ENCODE peak calls at places on chromosome 22, in six cellular contexts. One of them, this sample, is unnamed.

GRCh38 chr22:41574847-41575381 is 14.1 kb downstream of the CSDC2 start:
- DNase-seq in A549: no peak
- DNase-seq in endothelial cell of umbilical vein: no peak
- DNase-seq in SK-N-SH: no peak
- DNase-seq in WTC11: no peak
- DNase-seq in H1: no peak
- DNase-seq in this sample: no peak

GRCh38 chr22:21009638-21010425 is 5.1 kb upstream of the P2RX6 start:
- DNase-seq in A549: peak
- DNase-seq in endothelial cell of umbilical vein: peak
- DNase-seq in SK-N-SH: no peak
- DNase-seq in WTC11: peak
- DNase-seq in H1: peak
- DNase-seq in this sample: peak

GRCh38 chr22:32587449-32587848 is 112.8 kb downstream of the FBXO7 start:
- DNase-seq in A549: peak
- DNase-seq in endothelial cell of umbilical vein: no peak
- DNase-seq in SK-N-SH: no peak
- DNase-seq in WTC11: no peak
- DNase-seq in H1: no peak
- DNase-seq in this sample: no peak

GRCh38 chr22:36816635-36817428 is at the start of gene PVALB:
- DNase-seq in A549: no peak
- DNase-seq in endothelial cell of umbilical vein: peak
- DNase-seq in SK-N-SH: peak
- DNase-seq in WTC11: peak
- DNase-seq in H1: peak
- DNase-seq in this sample: no peak

GRCh38 chr22:25777870-25778269 is 35.9 kb downstream of the MYO18B start:
- DNase-seq in A549: peak
- DNase-seq in endothelial cell of umbilical vein: peak
- DNase-seq in SK-N-SH: peak
- DNase-seq in WTC11: no peak
- DNase-seq in H1: no peak
- DNase-seq in this sample: peak

GRCh38 chr22:48744967-48745841 is 1082.5 kb downstream of the BRD1 start:
- DNase-seq in A549: no peak
- DNase-seq in endothelial cell of umbilical vein: no peak
- DNase-seq in SK-N-SH: no peak
- DNase-seq in WTC11: no peak
- DNase-seq in H1: peak
- DNase-seq in this sample: no peak

GRCh38 chr22:29043906-29044575 is 17.6 kb downstream of the C22orf31 start:
- DNase-seq in A549: no peak
- DNase-seq in endothelial cell of umbilical vein: peak
- DNase-seq in SK-N-SH: no peak
- DNase-seq in WTC11: no peak
- DNase-seq in H1: no peak
- DNase-seq in this sample: no peak

GRCh38 chr22:23251445-23252093 is 71.3 kb downstream of the BCR start:
- DNase-seq in A549: peak
- DNase-seq in endothelial cell of umbilical vein: no peak
- DNase-seq in SK-N-SH: no peak
- DNase-seq in WTC11: no peak
- DNase-seq in H1: no peak
- DNase-seq in this sample: peak

GRCh38 chr22:41382098-41382578 is 396 bp downstream of the TEF start:
- DNase-seq in A549: peak
- DNase-seq in endothelial cell of umbilical vein: no peak
- DNase-seq in SK-N-SH: peak
- DNase-seq in WTC11: peak
- DNase-seq in H1: no peak
- DNase-seq in this sample: no peak

GRCh38 chr22:48844096-48844675 is 983.5 kb downstream of the BRD1 start:
- DNase-seq in A549: no peak
- DNase-seq in endothelial cell of umbilical vein: no peak
- DNase-seq in SK-N-SH: no peak
- DNase-seq in WTC11: no peak
- DNase-seq in H1: no peak
- DNase-seq in this sample: no peak

GRCh38 chr22:25746012-25746373 is 4.0 kb downstream of the MYO18B start:
- DNase-seq in A549: no peak
- DNase-seq in endothelial cell of umbilical vein: peak
- DNase-seq in SK-N-SH: peak
- DNase-seq in WTC11: no peak
- DNase-seq in H1: no peak
- DNase-seq in this sample: no peak

GRCh38 chr22:21080435-21081137 is 34.8 kb downstream of the LRRC74B start:
- DNase-seq in A549: no peak
- DNase-seq in endothelial cell of umbilical vein: no peak
- DNase-seq in SK-N-SH: no peak
- DNase-seq in WTC11: no peak
- DNase-seq in H1: no peak
- DNase-seq in this sample: no peak

GRCh38 chr22:32855023-32855756 is 53.7 kb downstream of the TIMP3 start:
- DNase-seq in A549: no peak
- DNase-seq in endothelial cell of umbilical vein: no peak
- DNase-seq in SK-N-SH: no peak
- DNase-seq in WTC11: no peak
- DNase-seq in H1: no peak
- DNase-seq in this sample: no peak

GRCh38 chr22:49754674-49755590 is 72.7 kb downstream of the BRD1 start:
- DNase-seq in A549: no peak
- DNase-seq in endothelial cell of umbilical vein: no peak
- DNase-seq in SK-N-SH: peak
- DNase-seq in WTC11: no peak
- DNase-seq in H1: no peak
- DNase-seq in this sample: no peak

GRCh38 chr22:44033689-44034088 is 9.6 kb downstream of the PARVB start:
- DNase-seq in A549: no peak
- DNase-seq in endothelial cell of umbilical vein: no peak
- DNase-seq in SK-N-SH: no peak
- DNase-seq in WTC11: no peak
- DNase-seq in H1: no peak
- DNase-seq in this sample: no peak

GRCh38 chr22:48404004-48404403 is 1423.7 kb downstream of the BRD1 start:
- DNase-seq in A549: no peak
- DNase-seq in endothelial cell of umbilical vein: no peak
- DNase-seq in SK-N-SH: no peak
- DNase-seq in WTC11: no peak
- DNase-seq in H1: no peak
- DNase-seq in this sample: no peak

GRCh38 chr22:23754980-23755636 is 883 bp upstream of the VPREB3 start:
- DNase-seq in A549: no peak
- DNase-seq in endothelial cell of umbilical vein: peak
- DNase-seq in SK-N-SH: no peak
- DNase-seq in WTC11: no peak
- DNase-seq in H1: no peak
- DNase-seq in this sample: no peak

GRCh38 chr22:42814616-42815015 is 42.5 kb downstream of the ARFGAP3 start:
- DNase-seq in A549: no peak
- DNase-seq in endothelial cell of umbilical vein: no peak
- DNase-seq in SK-N-SH: no peak
- DNase-seq in WTC11: no peak
- DNase-seq in H1: peak
- DNase-seq in this sample: no peak

GRCh38 chr22:42813501-42813900 is 43.6 kb downstream of the ARFGAP3 start:
- DNase-seq in A549: no peak
- DNase-seq in endothelial cell of umbilical vein: no peak
- DNase-seq in SK-N-SH: no peak
- DNase-seq in WTC11: no peak
- DNase-seq in H1: peak
- DNase-seq in this sample: no peak

GRCh38 chr22:42811510-42811909 is 45.6 kb downstream of the ARFGAP3 start:
- DNase-seq in A549: no peak
- DNase-seq in endothelial cell of umbilical vein: no peak
- DNase-seq in SK-N-SH: no peak
- DNase-seq in WTC11: no peak
- DNase-seq in H1: peak
- DNase-seq in this sample: no peak

GRCh38 chr22:42816339-42816738 is 40.7 kb downstream of the ARFGAP3 start:
- DNase-seq in A549: no peak
- DNase-seq in endothelial cell of umbilical vein: no peak
- DNase-seq in SK-N-SH: no peak
- DNase-seq in WTC11: no peak
- DNase-seq in H1: peak
- DNase-seq in this sample: no peak

GRCh38 chr22:42814215-42814614 is 42.9 kb downstream of the ARFGAP3 start:
- DNase-seq in A549: no peak
- DNase-seq in endothelial cell of umbilical vein: peak
- DNase-seq in SK-N-SH: no peak
- DNase-seq in WTC11: no peak
- DNase-seq in H1: no peak
- DNase-seq in this sample: peak
- TF ChIP-seq MAX in A549: no peak
- TF ChIP-seq MAX in endothelial cell of umbilical vein: no peak
- TF ChIP-seq MAX in SK-N-SH: no peak
- TF ChIP-seq MAX in WTC11: no peak
- TF ChIP-seq MAX in H1: no peak
- TF ChIP-seq MAX in this sample: no peak

GRCh38 chr22:19520566-19521305 is 3.5 kb downstream of the CLDN5 start:
- DNase-seq in A549: no peak
- DNase-seq in endothelial cell of umbilical vein: no peak
- DNase-seq in SK-N-SH: no peak
- DNase-seq in WTC11: no peak
- DNase-seq in H1: no peak
- DNase-seq in this sample: no peak
- TF ChIP-seq MAX in A549: no peak
- TF ChIP-seq MAX in endothelial cell of umbilical vein: no peak
- TF ChIP-seq MAX in SK-N-SH: no peak
- TF ChIP-seq MAX in WTC11: no peak
- TF ChIP-seq MAX in H1: no peak
- TF ChIP-seq MAX in this sample: no peak

DNA sequence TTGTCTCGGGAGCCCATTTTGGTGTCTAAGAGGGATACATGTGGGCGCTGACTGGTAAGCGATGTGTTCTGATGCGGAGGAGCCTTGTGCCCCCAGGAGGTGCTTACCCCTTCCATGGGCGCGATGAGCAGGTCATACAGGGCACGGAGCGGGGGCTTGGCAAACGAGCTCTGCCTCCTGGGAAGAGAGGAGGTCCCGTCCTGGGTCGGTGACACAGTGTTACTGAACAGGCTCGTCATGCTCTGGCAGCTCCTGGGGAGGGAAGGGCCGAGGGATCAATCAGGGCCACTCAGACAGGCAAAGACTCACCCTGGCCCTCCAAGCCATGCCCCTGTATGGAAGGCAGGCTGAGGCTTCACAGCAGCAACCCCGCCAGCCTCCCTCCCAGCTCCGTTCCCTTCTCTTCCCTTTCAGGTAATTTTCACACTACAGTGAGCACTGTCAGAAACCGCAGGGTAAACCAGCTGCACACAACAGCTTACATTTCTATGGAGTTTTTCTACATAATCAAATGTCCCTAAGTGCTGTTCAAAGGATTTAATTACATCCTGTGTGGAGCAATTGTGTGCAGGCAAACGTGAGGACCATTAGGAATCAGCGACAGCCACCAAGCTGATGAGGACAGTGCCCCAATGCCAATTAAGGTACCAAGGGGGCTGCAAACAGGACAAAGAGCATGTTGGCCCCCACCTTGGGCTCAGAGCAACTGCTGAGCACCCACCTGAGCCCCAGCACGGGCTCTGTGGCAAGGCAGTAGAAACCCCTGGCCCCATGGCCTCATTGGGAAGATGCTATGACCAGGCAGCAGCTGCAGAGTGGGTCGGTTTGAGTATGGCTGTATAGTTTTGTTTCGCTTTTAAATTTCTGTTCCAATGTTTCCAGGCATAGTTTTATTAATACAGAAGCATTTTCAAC is 95.3 kb upstream of the PITPNB start:
- DNase-seq in A549: no peak
- DNase-seq in endothelial cell of umbilical vein: no peak
- DNase-seq in SK-N-SH: no peak
- DNase-seq in WTC11: peak
- DNase-seq in H1: no peak
- DNase-seq in this sample: no peak
- TF ChIP-seq MAX in A549: no peak
- TF ChIP-seq MAX in endothelial cell of umbilical vein: no peak
- TF ChIP-seq MAX in SK-N-SH: no peak
- TF ChIP-seq MAX in WTC11: no peak
- TF ChIP-seq MAX in H1: no peak
- TF ChIP-seq MAX in this sample: no peak

GRCh38 chr22:38554281-38554680 is 15.7 kb downstream of the DMC1 start:
- DNase-seq in A549: no peak
- DNase-seq in endothelial cell of umbilical vein: no peak
- DNase-seq in SK-N-SH: no peak
- DNase-seq in WTC11: no peak
- DNase-seq in H1: no peak
- DNase-seq in this sample: no peak
- TF ChIP-seq MAX in A549: no peak
- TF ChIP-seq MAX in endothelial cell of umbilical vein: no peak
- TF ChIP-seq MAX in SK-N-SH: no peak
- TF ChIP-seq MAX in WTC11: no peak
- TF ChIP-seq MAX in H1: no peak
- TF ChIP-seq MAX in this sample: no peak

GRCh38 chr22:46077669-46078099 is 72.6 kb upstream of the PPARA start:
- DNase-seq in A549: no peak
- DNase-seq in endothelial cell of umbilical vein: no peak
- DNase-seq in SK-N-SH: no peak
- DNase-seq in WTC11: peak
- DNase-seq in H1: no peak
- DNase-seq in this sample: no peak

GRCh38 chr22:46076651-46077339 is 73.5 kb upstream of the PPARA start:
- DNase-seq in A549: peak
- DNase-seq in endothelial cell of umbilical vein: no peak
- DNase-seq in SK-N-SH: no peak
- DNase-seq in WTC11: peak
- DNase-seq in H1: no peak
- DNase-seq in this sample: no peak

GRCh38 chr22:46074771-46075551 is 75.4 kb upstream of the PPARA start:
- DNase-seq in A549: no peak
- DNase-seq in endothelial cell of umbilical vein: no peak
- DNase-seq in SK-N-SH: no peak
- DNase-seq in WTC11: no peak
- DNase-seq in H1: no peak
- DNase-seq in this sample: no peak

GRCh38 chr22:46073683-46074504 is 76.4 kb upstream of the PPARA start:
- DNase-seq in A549: no peak
- DNase-seq in endothelial cell of umbilical vein: peak
- DNase-seq in SK-N-SH: no peak
- DNase-seq in WTC11: peak
- DNase-seq in H1: no peak
- DNase-seq in this sample: no peak

DNA sequence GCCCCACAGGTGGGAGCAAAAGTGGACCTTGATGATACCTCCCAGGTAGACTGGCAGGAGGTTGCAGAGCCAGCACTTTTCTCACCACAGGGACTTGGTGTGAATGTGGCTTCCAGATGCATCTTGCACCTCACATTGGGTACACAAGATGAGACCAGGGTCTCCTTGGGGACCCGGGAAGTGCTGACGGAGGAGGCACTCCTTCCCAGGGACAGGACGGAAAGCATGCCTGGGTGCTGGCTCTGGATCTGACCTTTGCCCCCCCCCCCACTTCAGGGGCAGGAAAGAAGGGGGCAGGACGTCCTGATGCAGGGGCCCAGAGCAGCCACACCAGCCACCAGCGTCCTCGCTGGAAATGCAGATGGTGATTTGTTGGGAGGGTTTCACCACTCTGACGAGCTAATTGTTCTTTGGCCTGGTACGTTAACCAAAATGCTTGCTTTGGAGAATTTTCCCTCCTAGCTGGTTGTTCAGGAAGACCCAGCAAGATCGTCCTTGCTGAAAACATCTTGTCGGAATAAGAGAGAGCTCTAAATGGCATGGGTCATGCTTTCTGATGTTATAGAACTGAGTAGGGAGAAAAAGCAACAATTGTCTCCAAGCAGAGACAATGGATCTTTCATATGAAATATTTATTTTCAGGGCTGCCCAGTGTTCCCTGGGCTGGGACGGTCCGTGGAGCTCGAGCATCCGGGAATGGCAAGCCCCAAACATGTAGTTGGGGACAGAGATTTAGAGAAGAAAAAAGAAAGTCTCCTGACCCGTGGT is 74.4 kb upstream of the PPARA start:
- DNase-seq in A549: no peak
- DNase-seq in endothelial cell of umbilical vein: no peak
- DNase-seq in SK-N-SH: no peak
- DNase-seq in WTC11: no peak
- DNase-seq in H1: no peak
- DNase-seq in this sample: no peak
- TF ChIP-seq MAX in A549: peak
- TF ChIP-seq MAX in endothelial cell of umbilical vein: no peak
- TF ChIP-seq MAX in SK-N-SH: no peak
- TF ChIP-seq MAX in WTC11: no peak
- TF ChIP-seq MAX in H1: no peak
- TF ChIP-seq MAX in this sample: no peak

This sample was measured in HepG2.